ENCODE peak calls at places on chromosome 1, in ten cellular contexts. K, X, U, E, G, Q, R, N, P and H are unnamed samples.

GRCh38 chr1:220291575-220291974 is 19.3 kb upstream of the RAB3GAP2 start:
- DNase-seq in K (no peak), X (no peak), U (no peak), E (no peak), G (no peak), Q (no peak), R (no peak), N (no peak), P (no peak), H (no peak)

GRCh38 chr1:209241481-209241880 is 342.0 kb upstream of the CAMK1G start:
- DNase-seq in K (no peak), X (no peak), U (no peak), E (peak), G (no peak), Q (no peak), R (no peak), N (peak), P (no peak), H (no peak)

GRCh38 chr1:165036403-165036802 is 320.1 kb downstream of the LMX1A start:
- DNase-seq in K (no peak), X (no peak), U (no peak), E (peak), G (no peak), Q (no peak), R (no peak), N (no peak), P (no peak), H (no peak)

GRCh38 chr1:15402809-15403450 is 6.8 kb upstream of the EFHD2 start:
- DNase-seq in K (no peak), X (no peak), U (no peak), E (no peak), G (no peak), Q (no peak), R (no peak), N (no peak), P (no peak), H (no peak)

GRCh38 chr1:35935436-35935835 is 4.5 kb downstream of the AGO3 start:
- DNase-seq in K (no peak), X (no peak), U (no peak), E (no peak), G (no peak), Q (peak), R (no peak), N (no peak), P (no peak), H (no peak)

GRCh38 chr1:70038025-70038424 is 167.4 kb downstream of the LRRC40 start:
- DNase-seq in K (no peak), X (no peak), U (no peak), E (peak), G (no peak), Q (peak), R (no peak), N (peak), P (no peak), H (no peak)

GRCh38 chr1:112761714-112762480 is 46.8 kb upstream of the PPM1J start:
- DNase-seq in K (no peak), X (no peak), U (no peak), E (peak), G (no peak), Q (no peak), R (no peak), N (no peak), P (no peak), H (no peak)

GRCh38 chr1:154730986-154731489 is 123.1 kb upstream of the ADAR start:
- DNase-seq in K (no peak), X (no peak), U (no peak), E (peak), G (no peak), Q (peak), R (no peak), N (peak), P (no peak), H (no peak)

GRCh38 chr1:15439325-15439724 is 1.1 kb downstream of the CTRC start:
- DNase-seq in K (no peak), X (no peak), U (no peak), E (no peak), G (no peak), Q (no peak), R (no peak), N (no peak), P (no peak), H (no peak)

GRCh38 chr1:116503535-116504307 is 67.1 kb downstream of the CD58 start:
- DNase-seq in K (no peak), X (peak), U (no peak), E (no peak), G (peak), Q (no peak), R (no peak), N (no peak), P (no peak), H (no peak)

GRCh38 chr1:47818682-47819502 is 178.3 kb downstream of the TRABD2B start:
- DNase-seq in K (no peak), X (no peak), U (no peak), E (no peak), G (no peak), Q (peak), R (no peak), N (no peak), P (no peak), H (no peak)

GRCh38 chr1:244049969-244050834 is 881 bp upstream of the ZBTB18 start:
- DNase-seq in K (no peak), X (peak), U (peak), E (no peak), G (peak), Q (no peak), R (peak), N (no peak), P (peak), H (no peak)

GRCh38 chr1:79603862-79604261 is 597.3 kb upstream of the ADGRL4 start:
- DNase-seq in K (no peak), X (no peak), U (no peak), E (peak), G (no peak), Q (peak), R (no peak), N (peak), P (no peak), H (no peak)

GRCh38 chr1:9293512-9294439 is 1.1 kb downstream of the SPSB1 start:
- DNase-seq in K (no peak), X (peak), U (no peak), E (peak), G (peak), Q (no peak), R (peak), N (peak), P (no peak), H (peak)

GRCh38 chr1:9293241-9293511 is 482 bp downstream of the SPSB1 start:
- DNase-seq in K (no peak), X (no peak), U (no peak), E (no peak), G (no peak), Q (no peak), R (no peak), N (no peak), P (no peak), H (no peak)

GRCh38 chr1:9289724-9290493 is 2.8 kb upstream of the SPSB1 start:
- DNase-seq in K (peak), X (no peak), U (no peak), E (peak), G (no peak), Q (peak), R (peak), N (peak), P (no peak), H (no peak)

GRCh38 chr1:9292361-9293240 is at the start of gene SPSB1:
- DNase-seq in K (peak), X (peak), U (peak), E (peak), G (peak), Q (peak), R (peak), N (peak), P (peak), H (peak)

GRCh38 chr1:9291914-9292360 is 757 bp upstream of the SPSB1 start:
- DNase-seq in K (no peak), X (no peak), U (no peak), E (peak), G (no peak), Q (peak), R (peak), N (peak), P (peak), H (peak)
- H3K4me3 ChIP-seq in K (peak), X (no peak), U (peak), E (peak), G (peak), Q (peak), R (peak), N (peak), P (peak), H (peak)

GRCh38 chr1:108831225-108831624 is 25.7 kb downstream of the AKNAD1 start:
- DNase-seq in K (no peak), X (no peak), U (no peak), E (peak), G (no peak), Q (peak), R (no peak), N (peak), P (no peak), H (no peak)
- H3K4me3 ChIP-seq in K (no peak), X (no peak), U (peak), E (no peak), G (no peak), Q (no peak), R (no peak), N (no peak), P (no peak), H (no peak)

DNA sequence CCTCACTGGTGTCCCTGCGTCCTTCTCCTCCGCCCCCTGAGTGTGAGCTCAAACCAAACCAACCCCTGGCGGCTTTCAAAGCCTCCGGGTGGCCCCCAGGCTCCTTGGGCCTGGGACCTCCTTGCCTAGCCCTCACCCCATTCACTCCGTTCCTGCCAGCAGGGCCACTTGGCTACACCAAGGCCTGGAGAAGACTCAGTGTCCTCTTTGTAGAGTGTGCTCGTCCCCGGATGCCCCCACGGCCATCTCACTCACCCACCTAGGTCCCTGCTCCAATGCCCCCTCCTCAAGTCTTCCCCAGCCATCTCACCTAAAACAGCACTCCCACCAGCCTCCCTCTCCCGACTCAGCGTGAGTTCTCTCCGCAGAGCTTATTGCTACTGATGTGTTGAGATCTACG is 7.2 kb upstream of the CCDC27 start:
- DNase-seq in K (no peak), X (no peak), U (no peak), E (no peak), G (peak), Q (no peak), R (no peak), N (no peak), P (no peak), H (no peak)
- H3K4me3 ChIP-seq in K (no peak), X (no peak), U (no peak), E (no peak), G (no peak), Q (no peak), R (no peak), N (no peak), P (no peak), H (no peak)

DNA sequence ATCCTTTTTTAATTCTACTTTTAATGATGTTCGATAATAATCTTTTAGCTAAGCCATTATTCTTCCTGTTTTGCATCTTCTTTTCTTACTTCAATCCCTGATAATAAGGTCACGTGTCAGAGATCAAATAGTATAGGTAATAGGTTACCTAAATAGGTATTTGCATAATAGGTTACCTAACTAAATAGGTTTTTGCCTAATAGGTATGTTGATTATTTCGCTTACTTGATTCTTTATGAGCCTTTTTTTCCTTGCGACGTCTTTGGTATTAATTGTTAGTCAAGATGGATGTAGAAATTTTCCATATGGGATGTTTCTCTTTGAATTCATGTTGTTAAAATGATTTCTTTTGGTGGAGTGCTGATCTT is 2.5 kb downstream of the GGPS1 start:
- DNase-seq in K (no peak), X (no peak), U (no peak), E (no peak), G (no peak), Q (no peak), R (no peak), N (no peak), P (no peak), H (no peak)
- H3K4me3 ChIP-seq in K (no peak), X (peak), U (no peak), E (no peak), G (no peak), Q (no peak), R (no peak), N (peak), P (peak), H (no peak)

DNA sequence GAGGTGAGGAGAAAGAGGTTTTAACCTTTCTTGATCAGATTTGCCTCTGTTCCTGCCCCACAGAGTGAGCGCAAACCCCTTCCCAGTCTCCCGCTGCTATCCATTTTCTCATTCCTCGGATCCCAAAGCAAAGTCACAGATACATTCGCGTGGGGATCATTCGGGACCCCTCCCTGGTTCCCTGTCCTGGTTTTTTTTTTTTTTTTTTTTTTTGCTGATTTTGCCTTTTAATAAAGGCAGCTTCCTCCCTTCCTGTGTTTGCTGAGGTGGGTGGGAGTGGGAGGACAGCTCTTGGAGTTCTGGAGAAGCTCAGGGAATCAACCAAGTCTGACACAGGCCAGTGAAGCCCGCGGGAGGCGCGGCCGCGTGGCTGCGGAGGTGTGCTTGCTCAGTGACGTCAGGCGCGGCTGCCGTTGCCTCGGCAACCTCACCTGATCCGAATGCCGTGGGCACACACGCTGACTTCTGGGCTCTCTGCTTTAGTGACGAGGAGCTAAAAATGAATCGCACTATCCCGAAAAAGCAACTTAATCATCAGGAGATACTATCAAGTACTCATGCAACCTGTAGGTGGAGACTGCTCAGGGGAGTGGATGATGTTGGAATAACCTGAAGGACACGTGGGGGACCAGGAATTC is 106.4 kb downstream of the TBX19 start:
- DNase-seq in K (no peak), X (peak), U (peak), E (peak), G (peak), Q (peak), R (peak), N (peak), P (peak), H (peak)
- H3K4me3 ChIP-seq in K (no peak), X (no peak), U (no peak), E (no peak), G (no peak), Q (no peak), R (no peak), N (no peak), P (peak), H (no peak)

GRCh38 chr1:248811514-248812490 is 13.9 kb downstream of the SH3BP5L start:
- DNase-seq in K (peak), X (no peak), U (no peak), E (no peak), G (peak), Q (no peak), R (no peak), N (no peak), P (no peak), H (no peak)
- H3K4me3 ChIP-seq in K (no peak), X (no peak), U (no peak), E (no peak), G (no peak), Q (no peak), R (no peak), N (no peak), P (no peak), H (no peak)

DNA sequence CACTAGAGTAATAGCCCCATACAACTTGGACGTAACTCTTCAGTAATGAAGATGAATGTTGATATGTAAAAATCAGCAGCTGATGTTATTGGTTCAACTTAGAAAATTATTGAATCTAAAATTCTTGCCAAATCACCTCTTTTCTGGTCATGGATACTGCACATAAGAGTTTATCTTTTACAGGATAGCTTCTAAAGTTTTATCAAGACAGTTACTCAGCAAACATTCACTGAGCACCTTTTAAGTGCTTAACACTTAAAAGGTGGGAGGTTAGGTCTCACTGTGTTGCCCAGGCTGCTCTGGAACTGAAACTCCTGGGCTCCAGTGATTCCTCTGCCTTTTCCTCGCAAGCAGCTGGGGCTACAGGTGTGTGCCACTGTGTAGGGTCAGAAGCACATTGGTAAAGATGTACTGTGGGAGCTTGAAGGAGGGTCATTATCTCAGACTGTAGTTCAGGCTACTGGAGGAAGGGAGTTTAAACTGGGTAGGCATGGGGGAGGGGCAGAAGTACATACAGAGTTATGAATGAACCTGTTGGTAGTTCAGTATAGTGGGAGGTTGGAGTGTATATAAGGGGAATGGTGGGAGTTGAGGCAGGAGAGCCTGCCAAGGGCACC is 2.0 kb downstream of the MPZL1 start:
- DNase-seq in K (no peak), X (no peak), U (no peak), E (no peak), G (no peak), Q (no peak), R (no peak), N (no peak), P (no peak), H (no peak)
- H3K4me3 ChIP-seq in K (peak), X (peak), U (peak), E (peak), G (no peak), Q (peak), R (no peak), N (peak), P (peak), H (peak)

GRCh38 chr1:18951818-18952391 is 4.6 kb downstream of the IFFO2 start:
- DNase-seq in K (no peak), X (peak), U (no peak), E (no peak), G (no peak), Q (no peak), R (no peak), N (no peak), P (no peak), H (no peak)

GRCh38 chr1:18950415-18951026 is 6.0 kb downstream of the IFFO2 start:
- DNase-seq in K (peak), X (peak), U (peak), E (no peak), G (peak), Q (no peak), R (no peak), N (no peak), P (no peak), H (no peak)

GRCh38 chr1:18949689-18950414 is 6.6 kb downstream of the IFFO2 start:
- DNase-seq in K (no peak), X (peak), U (peak), E (peak), G (no peak), Q (peak), R (no peak), N (peak), P (peak), H (no peak)

GRCh38 chr1:18948913-18949688 is 7.4 kb downstream of the IFFO2 start:
- DNase-seq in K (peak), X (no peak), U (peak), E (peak), G (no peak), Q (peak), R (peak), N (peak), P (peak), H (peak)

GRCh38 chr1:18951416-18951815 is 5.1 kb downstream of the IFFO2 start:
- DNase-seq in K (no peak), X (peak), U (peak), E (no peak), G (peak), Q (no peak), R (no peak), N (no peak), P (no peak), H (no peak)
- H3K4me3 ChIP-seq in K (no peak), X (peak), U (peak), E (peak), G (no peak), Q (no peak), R (no peak), N (no peak), P (no peak), H (no peak)

GRCh38 chr1:1426496-1426960 is 5.5 kb upstream of the ANKRD65 start:
- DNase-seq in K (no peak), X (no peak), U (no peak), E (no peak), G (peak), Q (no peak), R (no peak), N (no peak), P (peak), H (no peak)
- H3K4me3 ChIP-seq in K (no peak), X (no peak), U (no peak), E (no peak), G (no peak), Q (no peak), R (no peak), N (no peak), P (peak), H (no peak)